ENCODE peak calls at places on chromosomes 12 and 14, in five cellular contexts. M is HepG2, A is A549, F is K562, W is H1. S is an unnamed sample.

GRCh38 chr12:49944046-49944445 is 6.5 kb upstream of the AQP2 start:
- DNase-seq in F (no peak), A (no peak), M (no peak), W (no peak), S (no peak)

GRCh38 chr14:105119410-105120025 is 49.1 kb downstream of the JAG2 start:
- DNase-seq in A (no peak), F (no peak), W (no peak), M (no peak), S (no peak)

GRCh38 chr12:12870454-12870853 is 20.9 kb upstream of the GPRC5A start:
- DNase-seq in W (no peak), F (no peak), M (peak), A (peak), S (no peak)

GRCh38 chr12:121227294-121227693 is 17.4 kb downstream of the P2RX4 start:
- DNase-seq in M (peak), A (no peak), F (no peak), W (no peak), S (no peak)

GRCh38 chr14:45251912-45252311 is 1.1 kb downstream of the MIS18BP1 start:
- DNase-seq in M (peak), A (peak), W (no peak), F (peak), S (peak)

GRCh38 chr14:49584058-49584457 is 2.1 kb downstream of the RPS29 start:
- DNase-seq in W (no peak), F (no peak), M (no peak), A (no peak), S (no peak)

GRCh38 chr14:39431416-39432178 is 636 bp downstream of the FBXO33 start:
- DNase-seq in A (peak), M (peak), W (no peak), F (peak), S (no peak)

GRCh38 chr12:55925870-55926737 is 1.6 kb downstream of the PYM1 start:
- DNase-seq in A (no peak), W (no peak), F (peak), M (no peak), S (no peak)

GRCh38 chr12:116186482-116187157 is 90.9 kb downstream of the MED13L start:
- DNase-seq in A (no peak), M (peak), F (no peak), W (no peak), S (no peak)

GRCh38 chr12:12701457-12701856 is 5.5 kb upstream of the GPR19 start:
- DNase-seq in A (no peak), W (no peak), F (no peak), M (no peak), S (no peak)

GRCh38 chr12:25825494-25825893 is 133.0 kb upstream of the RASSF8 start:
- DNase-seq in M (no peak), F (no peak), W (no peak), A (no peak), S (no peak)

GRCh38 chr12:105899589-105899988 is 239.2 kb downstream of the NUAK1 start:
- DNase-seq in A (no peak), W (no peak), F (no peak), M (no peak), S (peak)

GRCh38 chr14:98385851-98386250 is 886.1 kb downstream of the BCL11B start:
- DNase-seq in A (no peak), W (no peak), M (no peak), F (no peak), S (no peak)

GRCh38 chr12:100752841-100753240 is 41.7 kb upstream of the ANO4 start:
- DNase-seq in W (no peak), M (no peak), F (no peak), A (no peak), S (no peak)

GRCh38 chr14:41604793-41605534 is 1.7 kb upstream of the LRFN5 start:
- DNase-seq in M (no peak), W (no peak), A (no peak), F (peak), S (no peak)

GRCh38 chr14:30389134-30389900 is 169.6 kb upstream of the G2E3 start:
- DNase-seq in F (no peak), W (no peak), A (no peak), M (no peak), S (no peak)

GRCh38 chr14:100909439-100909838 is 5.9 kb upstream of the RTL1 start:
- DNase-seq in A (no peak), M (no peak), F (no peak), W (no peak), S (no peak)

GRCh38 chr12:59665692-59666091 is 69.9 kb downstream of the SLC16A7 start:
- DNase-seq in A (no peak), W (no peak), M (no peak), F (no peak), S (no peak)

GRCh38 chr12:114306646-114307045 is 99.3 kb downstream of the TBX5 start:
- DNase-seq in A (no peak), W (no peak), M (no peak), F (no peak), S (no peak)

GRCh38 chr14:50678163-50678562 is 10.1 kb upstream of the SAV1 start:
- DNase-seq in M (no peak), A (no peak), F (no peak), W (no peak), S (no peak)

GRCh38 chr12:19244312-19244711 is 114.8 kb downstream of the PLEKHA5 start:
- DNase-seq in W (no peak), A (no peak), F (no peak), M (no peak), S (no peak)
- TF ChIP-seq KDM1A in W (no peak), A (no peak), F (no peak), M (no peak), S (no peak)

DNA sequence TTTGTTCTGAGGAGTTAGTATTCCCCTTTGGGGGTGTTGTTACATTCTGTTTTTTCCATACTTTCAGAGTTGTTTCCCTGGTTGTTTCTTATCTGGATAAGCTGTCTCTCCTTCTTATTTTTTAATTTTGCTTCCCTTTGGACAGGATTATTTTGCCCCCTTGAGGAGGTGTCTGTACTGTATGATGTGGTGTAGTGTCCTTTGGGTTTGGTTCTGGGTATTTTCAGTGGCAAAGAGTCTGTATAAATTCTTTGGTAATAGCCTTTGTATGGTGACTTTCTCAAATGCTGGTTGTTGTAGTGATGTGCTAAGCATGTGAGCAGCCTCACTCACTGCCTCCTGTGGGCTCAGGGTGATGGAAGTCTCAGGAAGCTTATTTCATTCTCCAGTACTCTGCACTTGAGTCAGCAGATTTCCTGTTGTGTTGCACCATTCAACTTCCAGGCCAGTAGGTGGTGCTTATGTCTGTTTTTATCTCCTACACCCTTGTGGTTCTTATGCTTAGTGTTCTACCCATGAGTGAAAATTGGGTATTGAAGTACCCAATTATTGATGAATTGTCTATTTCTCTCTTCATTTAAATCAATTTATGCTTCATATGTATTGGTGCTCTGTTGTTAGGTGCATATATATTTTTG is 103.3 kb upstream of the PMCH start:
- DNase-seq in W (no peak), M (peak), F (peak), A (peak), S (peak)
- TF ChIP-seq KDM1A in W (no peak), M (no peak), F (no peak), A (no peak), S (no peak)

GRCh38 chr12:57872362-57872761 is 25.8 kb upstream of the CTDSP2 start:
- DNase-seq in F (no peak), M (no peak), W (no peak), A (no peak), S (no peak)
- TF ChIP-seq KDM1A in F (no peak), M (no peak), W (no peak), A (no peak), S (no peak)

DNA sequence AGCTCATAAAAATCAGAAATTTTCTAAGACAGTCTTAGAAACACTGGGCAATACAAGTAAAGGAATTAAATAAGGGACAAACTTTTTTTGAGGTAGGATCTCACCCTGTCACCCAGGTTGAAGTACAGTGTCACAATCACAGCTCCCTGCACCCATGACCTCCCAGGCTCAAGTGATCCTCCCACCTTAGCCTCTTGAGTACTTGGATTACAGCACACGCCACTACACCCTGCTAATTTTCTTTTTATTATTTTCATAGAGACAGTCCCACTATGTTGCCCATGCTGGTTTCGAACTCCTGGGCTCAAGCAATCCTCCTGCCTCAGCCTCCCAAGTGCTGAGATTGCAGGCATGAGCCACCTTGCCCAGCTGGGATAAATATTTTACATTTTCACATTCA is 90.3 kb downstream of the USP15 start:
- DNase-seq in A (no peak), W (no peak), F (no peak), M (no peak), S (no peak)
- TF ChIP-seq KDM1A in A (no peak), W (no peak), F (no peak), M (no peak), S (no peak)

GRCh38 chr14:24367506-24368214 is at the start of gene NFATC4:
- DNase-seq in F (peak), W (no peak), M (peak), A (peak), S (no peak)

GRCh38 chr14:24366375-24366663 is 1.7 kb upstream of the NFATC4 start:
- DNase-seq in F (no peak), M (no peak), A (no peak), W (no peak), S (no peak)

GRCh38 chr14:24366664-24367505 is 1.1 kb upstream of the NFATC4 start:
- DNase-seq in F (peak), W (no peak), A (peak), M (peak), S (peak)

GRCh38 chr14:24364841-24365240 is 3.1 kb upstream of the NFATC4 start:
- DNase-seq in A (no peak), F (no peak), M (no peak), W (no peak), S (no peak)

DNA sequence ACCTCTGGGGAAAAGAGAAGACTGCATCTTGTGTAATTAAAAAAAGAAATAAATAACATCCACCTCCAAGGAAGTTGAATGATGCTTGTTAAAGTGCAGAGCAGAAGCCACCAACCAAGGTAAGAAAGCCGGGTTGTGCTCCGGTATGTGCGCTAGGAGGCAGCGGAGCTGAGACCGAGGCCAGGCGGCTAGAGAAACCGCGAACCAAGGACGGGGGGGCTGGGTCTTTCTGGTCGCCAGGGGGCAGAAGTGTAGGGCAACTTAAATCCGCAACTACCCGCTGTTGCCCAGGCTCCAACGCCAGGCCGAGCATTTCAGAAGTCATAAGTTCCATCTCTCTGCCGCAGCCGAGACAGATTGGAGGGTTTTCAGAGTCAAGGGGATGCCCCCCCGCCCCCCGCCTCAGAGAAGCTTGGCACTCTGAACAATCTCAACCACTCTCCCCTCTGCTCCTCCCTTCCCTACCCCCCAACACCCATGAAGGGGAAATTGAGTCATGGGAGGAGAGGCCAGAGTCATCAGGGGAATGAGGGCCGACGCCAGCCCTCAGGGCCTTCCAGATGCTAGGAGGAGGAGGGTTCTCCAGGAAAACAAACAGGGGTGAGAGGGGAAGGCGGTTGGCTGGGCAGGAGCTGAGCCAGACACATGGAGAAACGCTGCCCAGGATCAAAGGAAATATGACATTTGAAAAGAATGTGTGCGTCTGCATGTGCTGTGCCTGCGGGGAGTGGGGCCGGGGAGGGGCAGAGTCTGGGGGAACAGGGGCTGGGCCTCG is 2.2 kb upstream of the NFATC4 start:
- DNase-seq in A (peak), F (no peak), M (peak), W (peak), S (peak)
- TF ChIP-seq KDM1A in A (no peak), F (no peak), M (peak), W (no peak), S (no peak)